ENCODE peak calls at places on chromosomes 4 and X, in ten cellular contexts. Q is SIG-M5; H is IMR-90; O is hypothalamus; D is fibroblast of mammary gland; L is COR-L47; T is activated CD8-positive, alpha-beta memory T cell treated with anti-CD3 and anti-CD28 coated beads, Interleukin-2, amount 50 U/mL, for 48 hours; V is anterior cingulate cortex; P is activated CD4-positive, alpha-beta T cell treated with anti-CD3 and anti-CD28 coated beads, Interleukin-2, amount 50 U/mL, for 1 hour; J is activated B cell treated with CpG ODN at 0.5 μM for 24 hours. U is an unnamed sample.

GRCh38 chr4:11623726-11624037 is 195.0 kb upstream of the HS3ST1 start:
- DNase-seq in J (no peak), V (no peak), P (no peak), Q (no peak), T (no peak), D (no peak), O (no peak), L (peak), H (peak), U (no peak)

GRCh38 chr4:18930487-18930886 is 908.9 kb upstream of the LCORL start:
- DNase-seq in L (no peak), V (no peak), P (no peak), J (no peak), O (no peak), D (no peak), Q (no peak), H (no peak), T (no peak), U (no peak)

GRCh38 chr4:174999407-174999806 is 81.2 kb downstream of the ADAM29 start:
- DNase-seq in T (no peak), O (no peak), D (peak), H (no peak), V (no peak), Q (no peak), P (no peak), L (no peak), J (no peak), U (no peak)

GRCh38 chr4:139007640-139008039 is 7.9 kb upstream of the NOCT start:
- DNase-seq in D (peak), T (no peak), V (no peak), J (no peak), H (no peak), O (no peak), L (no peak), P (no peak), Q (no peak), U (no peak)

GRCh38 chr4:17664755-17665154 is 50.3 kb downstream of the MED28 start:
- DNase-seq in Q (no peak), D (peak), T (no peak), V (no peak), P (no peak), O (no peak), L (no peak), H (no peak), J (no peak), U (no peak)

GRCh38 chr4:30718021-30718888 is 1.9 kb upstream of the PCDH7 start:
- DNase-seq in Q (no peak), T (peak), L (peak), J (no peak), D (peak), O (peak), V (peak), P (no peak), H (peak), U (peak)

GRCh38 chr4:26482508-26483462 is 7.5 kb downstream of the CCKAR start:
- DNase-seq in O (no peak), T (no peak), P (no peak), Q (no peak), L (no peak), J (no peak), H (no peak), V (no peak), D (no peak), U (no peak)

GRCh38 chr4:61210186-61210939 is 10.2 kb downstream of the ADGRL3 start:
- DNase-seq in D (no peak), V (no peak), L (peak), H (no peak), T (no peak), Q (no peak), O (peak), J (no peak), P (no peak), U (peak)

GRCh38 chrX:22748093-22748999 is 251.4 kb upstream of the DDX53 start:
- DNase-seq in J (peak), T (peak), L (peak), V (peak), P (peak), O (no peak), H (peak), D (peak), Q (no peak), U (peak)

GRCh38 chr4:38576767-38577166 is 87.2 kb upstream of the KLF3 start:
- DNase-seq in V (no peak), L (no peak), J (no peak), P (no peak), D (no peak), O (no peak), H (no peak), Q (no peak), T (no peak), U (no peak)

GRCh38 chrX:29852767-29853166 is 362.6 kb upstream of the MAGEB2 start:
- DNase-seq in L (no peak), V (no peak), J (no peak), O (no peak), Q (no peak), H (peak), D (peak), P (no peak), T (no peak), U (peak)

GRCh38 chr4:147312376-147313046 is 168.4 kb upstream of the EDNRA start:
- DNase-seq in T (no peak), Q (no peak), L (no peak), H (peak), P (no peak), D (peak), V (no peak), O (no peak), J (no peak), U (no peak)

GRCh38 chrX:150438165-150438564 is 75.0 kb downstream of the MAMLD1 start:
- DNase-seq in H (peak), T (no peak), V (no peak), P (no peak), Q (no peak), L (no peak), D (peak), J (no peak), O (no peak), U (no peak)

GRCh38 chrX:9222299-9222698 is 188.4 kb upstream of the FAM9B start:
- DNase-seq in L (no peak), O (no peak), Q (no peak), V (no peak), P (no peak), D (no peak), J (no peak), T (no peak), H (no peak), U (no peak)

GRCh38 chr4:3010998-3011397 is 47.6 kb downstream of the GRK4 start:
- DNase-seq in O (no peak), H (peak), D (peak), T (no peak), Q (no peak), L (no peak), P (no peak), V (no peak), J (no peak), U (no peak)

GRCh38 chr4:119025440-119025839 is 110.2 kb upstream of the MYOZ2 start:
- DNase-seq in J (no peak), O (no peak), V (no peak), H (peak), L (no peak), D (peak), T (no peak), P (no peak), Q (peak), U (no peak)

GRCh38 chrX:119503484-119503861 is 35.2 kb downstream of the SLC25A5 start:
- DNase-seq in P (no peak), T (no peak), H (peak), O (no peak), Q (no peak), D (peak), V (no peak), L (no peak), J (no peak), U (no peak)

GRCh38 chrX:12494400-12495138 is 296.6 kb upstream of the PRPS2 start:
- DNase-seq in O (no peak), T (no peak), L (no peak), D (no peak), H (no peak), J (no peak), Q (no peak), P (no peak), V (no peak), U (no peak)

GRCh38 chr4:180456928-180457327 is 1786.3 kb upstream of the TENM3 start:
- DNase-seq in J (no peak), T (no peak), P (no peak), D (no peak), V (no peak), L (no peak), O (no peak), Q (no peak), H (no peak), U (no peak)

GRCh38 chr4:1604706-1605205 is 79.4 kb downstream of the FAM53A start:
- DNase-seq in L (peak), V (no peak), Q (no peak), J (no peak), D (no peak), P (peak), T (no peak), H (no peak), O (no peak), U (no peak)

GRCh38 chr4:38322709-38323108 is 341.3 kb upstream of the KLF3 start:
- DNase-seq in T (no peak), Q (no peak), L (no peak), P (no peak), V (no peak), O (no peak), J (no peak), D (peak), H (peak), U (no peak)

GRCh38 chr4:153223935-153224334 is 19.7 kb downstream of the TRIM2 start:
- DNase-seq in Q (no peak), V (no peak), H (peak), T (no peak), P (no peak), D (peak), L (no peak), J (no peak), O (no peak), U (no peak)

GRCh38 chr4:176377705-176378302 is 58.0 kb downstream of the SPCS3 start:
- DNase-seq in T (no peak), L (peak), J (no peak), O (no peak), Q (no peak), P (no peak), D (peak), H (peak), V (no peak), U (peak)

GRCh38 chr4:180203349-180203748 is 2039.9 kb upstream of the TENM3 start:
- DNase-seq in Q (no peak), P (no peak), V (no peak), O (no peak), L (no peak), D (no peak), T (no peak), H (no peak), J (no peak), U (no peak)

GRCh38 chr4:147250062-147250461 is 230.8 kb upstream of the EDNRA start:
- DNase-seq in V (no peak), T (no peak), O (no peak), H (no peak), L (no peak), J (no peak), P (no peak), D (no peak), Q (no peak), U (no peak)

GRCh38 chr4:156191382-156191781 is 237.7 kb upstream of the CTSO start:
- DNase-seq in J (no peak), P (no peak), H (no peak), T (no peak), L (no peak), V (no peak), O (no peak), Q (no peak), D (no peak), U (no peak)

GRCh38 chr4:189059996-189060570 is 880.6 kb upstream of the FRG1 start:
- DNase-seq in P (no peak), T (no peak), L (no peak), H (no peak), Q (no peak), V (no peak), J (no peak), O (no peak), D (peak), U (no peak)

GRCh38 chr4:165814256-165815010 is 58.6 kb upstream of the TLL1 start:
- DNase-seq in O (no peak), T (no peak), L (peak), D (peak), P (no peak), V (no peak), Q (no peak), H (no peak), J (no peak), U (no peak)

GRCh38 chrX:136780738-136781137 is at the start of gene ARHGEF6:
- DNase-seq in O (no peak), Q (peak), P (no peak), T (no peak), V (no peak), L (no peak), J (no peak), H (no peak), D (no peak), U (no peak)

GRCh38 chrX:75229774-75230173 is 44.1 kb upstream of the UPRT start:
- DNase-seq in L (no peak), Q (no peak), D (no peak), P (no peak), T (no peak), J (no peak), V (no peak), O (no peak), H (no peak), U (no peak)

GRCh38 chr4:181728567-181728966 is 514.6 kb upstream of the TENM3 start:
- DNase-seq in D (peak), T (no peak), P (no peak), J (no peak), Q (no peak), V (no peak), H (peak), L (no peak), O (no peak), U (no peak)

GRCh38 chr4:107757860-107758476 is 37.9 kb upstream of the PAPSS1 start:
- DNase-seq in J (no peak), T (no peak), L (peak), Q (no peak), H (peak), V (no peak), O (no peak), D (peak), P (no peak), U (no peak)

GRCh38 chr4:3689006-3689405 is 77.2 kb upstream of the ADRA2C start:
- DNase-seq in D (no peak), L (no peak), T (no peak), V (no peak), H (no peak), J (no peak), O (no peak), P (no peak), Q (no peak), U (no peak)

U was measured in globus pallidus.